ENCODE peak calls at places on chromosomes 6 and 20, in five cellular contexts. W is heart right ventricle, Z is fibroblast of the aortic adventitia, N is NCI-H524, E is foreskin keratinocyte. Y is an unnamed sample.
A peak's percentile ranks its signal among the peaks of the same experiment; 100 is the strongest.

GRCh38 chr20:58184984-58185383 is 43.5 kb downstream of the ANKRD60 start:
- DNase-seq in W (no peak), Z (no peak), N (no peak), E (no peak), Y (no peak)

GRCh38 chr6:111482236-111482958 is 621 bp downstream of the REV3L start:
- DNase-seq in W (peak; percentile 43), Z (peak; percentile 43), N (peak; percentile 75), E (no peak), Y (no peak)

GRCh38 chr20:10555865-10556308 is 117.9 kb downstream of the JAG1 start:
- DNase-seq in W (no peak), Z (peak; percentile 75), N (no peak), E (no peak), Y (no peak)

GRCh38 chr20:48825551-48825885 is 2.3 kb downstream of the PREX1 start:
- DNase-seq in W (no peak), Z (no peak), N (no peak), E (no peak), Y (no peak)

GRCh38 chr6:109358204-109358603 is 24.1 kb downstream of the CD164 start:
- DNase-seq in W (no peak), Z (no peak), N (no peak), E (no peak), Y (no peak)

GRCh38 chr6:170206931-170207431 is 83.9 kb downstream of the DLL1 start:
- DNase-seq in W (no peak), Z (no peak), N (no peak), E (no peak), Y (no peak)

GRCh38 chr6:15404700-15404980 is 158.8 kb downstream of the JARID2 start:
- DNase-seq in W (no peak), Z (no peak), N (no peak), E (no peak), Y (no peak)

GRCh38 chr6:157476797-157477196 is 95.8 kb downstream of the ZDHHC14 start:
- DNase-seq in W (no peak), Z (no peak), N (no peak), E (no peak), Y (no peak)

Y was measured in pulmonary artery endothelial cell.